ENCODE peak calls at places on chromosomes 5 and 9, in four cellular contexts. O is GM12878, S is HepG2, K is K562. G is an unnamed sample.

GRCh38 chr5:16615737-16616535 is 861 bp downstream of the RETREG1 start:
- DNase-seq in O (no peak), S (no peak), K (no peak), G (no peak)

GRCh38 chr5:6273090-6273735 is 105.1 kb downstream of the MED10 start:
- DNase-seq in O (peak), S (no peak), K (no peak), G (no peak)

GRCh38 chr5:40033009-40033408 is 608.2 kb upstream of the DAB2 start:
- DNase-seq in O (no peak), S (no peak), K (no peak), G (no peak)

GRCh38 chr5:61461412-61461811 is 129.4 kb downstream of the ZSWIM6 start:
- DNase-seq in O (no peak), S (no peak), K (no peak), G (no peak)

GRCh38 chr5:41925555-41925946 is 470 bp downstream of the FBXO4 start:
- DNase-seq in O (no peak), S (peak), K (peak), G (peak)

GRCh38 chr5:132019857-132020555 is 8.5 kb upstream of the ACSL6 start:
- DNase-seq in O (peak), S (no peak), K (no peak), G (no peak)

GRCh38 chr5:69364414-69364813 is 4.9 kb downstream of the AK6 start:
- DNase-seq in O (no peak), S (peak), K (peak), G (peak)

GRCh38 chr5:149561848-149562247 is 10.6 kb upstream of the CSNK1A1 start:
- DNase-seq in O (no peak), S (peak), K (peak), G (no peak)

GRCh38 chr5:96093890-96094381 is 132.3 kb upstream of the ELL2 start:
- DNase-seq in O (no peak), S (peak), K (no peak), G (no peak)

GRCh38 chr5:169080352-169080938 is 220.5 kb downstream of the SLIT3 start:
- DNase-seq in O (no peak), S (no peak), K (no peak), G (no peak)

GRCh38 chr5:38468202-38468656 is 88.2 kb downstream of the LIFR start:
- DNase-seq in O (no peak), S (peak), K (no peak), G (no peak)

GRCh38 chr9:134666801-134667200 is 25.2 kb downstream of the COL5A1 start:
- DNase-seq in O (no peak), S (no peak), K (no peak), G (no peak)

GRCh38 chr9:134670042-134670525 is 28.5 kb downstream of the COL5A1 start:
- DNase-seq in O (no peak), S (no peak), K (no peak), G (no peak)

GRCh38 chr9:134671341-134672113 is 29.9 kb downstream of the COL5A1 start:
- DNase-seq in O (no peak), S (no peak), K (no peak), G (no peak)

GRCh38 chr9:134670851-134671281 is 29.3 kb downstream of the COL5A1 start:
- DNase-seq in O (no peak), S (no peak), K (no peak), G (no peak)

DNA sequence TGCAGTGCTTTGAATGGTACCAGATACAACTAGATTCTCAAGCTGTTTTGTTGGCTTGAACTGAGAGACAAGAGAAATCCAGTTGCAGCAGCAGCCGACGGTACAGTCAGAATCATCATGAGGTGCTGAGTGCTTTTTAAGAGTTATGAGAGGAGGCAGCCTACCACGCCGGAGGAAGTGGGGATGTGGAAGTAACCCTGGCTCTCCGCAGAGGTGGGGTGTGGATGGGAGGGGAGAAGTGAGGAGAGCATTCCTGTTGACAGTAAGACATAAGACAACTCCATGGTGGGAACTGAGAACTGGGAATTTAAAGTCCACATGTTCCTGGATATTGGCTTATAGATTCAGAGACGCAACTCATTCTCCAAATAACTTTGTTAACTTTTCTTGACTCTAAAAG is 28.0 kb downstream of the COL5A1 start:
- DNase-seq in O (no peak), S (no peak), K (no peak), G (no peak)
- TF ChIP-seq TARDBP in O (no peak), S (no peak), K (no peak), G (no peak)

GRCh38 chr5:126234563-126235195 is 188.5 kb upstream of the GRAMD2B start:
- DNase-seq in O (no peak), S (peak), K (peak), G (peak)

GRCh38 chr5:126233256-126233655 is 190.0 kb upstream of the GRAMD2B start:
- DNase-seq in O (no peak), S (no peak), K (no peak), G (no peak)

GRCh38 chr5:126228934-126229333 is 194.3 kb upstream of the GRAMD2B start:
- DNase-seq in O (no peak), S (no peak), K (no peak), G (no peak)
- TF ChIP-seq TARDBP in O (no peak), S (no peak), K (no peak), G (no peak)

GRCh38 chr5:116859666-116860320 is 285.2 kb upstream of the SEMA6A start:
- DNase-seq in O (no peak), S (peak), K (no peak), G (no peak)
- TF ChIP-seq TARDBP in O (no peak), S (no peak), K (no peak), G (no peak)

GRCh38 chr9:118563677-118564076 is 805.6 kb downstream of the BRINP1 start:
- DNase-seq in O (no peak), S (no peak), K (no peak), G (no peak)
- TF ChIP-seq TARDBP in O (no peak), S (no peak), K (no peak), G (no peak)

DNA sequence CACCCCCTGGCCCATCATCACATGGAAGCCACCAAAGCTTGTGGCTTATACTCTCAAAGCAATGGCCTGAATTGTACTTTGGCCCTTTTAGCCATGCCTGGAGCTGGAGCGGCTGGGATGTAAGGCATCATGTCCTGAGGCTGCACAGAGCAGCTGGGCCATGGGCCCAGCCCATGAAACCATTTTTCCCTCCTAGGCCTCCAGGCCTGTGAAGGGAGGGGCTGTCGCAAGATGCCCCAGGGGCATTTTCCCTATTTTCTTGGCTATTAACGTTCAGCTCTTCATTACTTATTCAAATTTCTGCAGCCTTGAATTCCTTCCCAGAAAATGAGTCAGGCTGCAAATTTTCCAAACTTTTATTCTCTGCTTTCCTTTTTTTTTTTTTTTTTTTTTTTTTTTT is 27.7 kb downstream of the FST start:
- DNase-seq in O (no peak), S (no peak), K (no peak), G (no peak)
- TF ChIP-seq TARDBP in O (no peak), S (no peak), K (no peak), G (no peak)

DNA sequence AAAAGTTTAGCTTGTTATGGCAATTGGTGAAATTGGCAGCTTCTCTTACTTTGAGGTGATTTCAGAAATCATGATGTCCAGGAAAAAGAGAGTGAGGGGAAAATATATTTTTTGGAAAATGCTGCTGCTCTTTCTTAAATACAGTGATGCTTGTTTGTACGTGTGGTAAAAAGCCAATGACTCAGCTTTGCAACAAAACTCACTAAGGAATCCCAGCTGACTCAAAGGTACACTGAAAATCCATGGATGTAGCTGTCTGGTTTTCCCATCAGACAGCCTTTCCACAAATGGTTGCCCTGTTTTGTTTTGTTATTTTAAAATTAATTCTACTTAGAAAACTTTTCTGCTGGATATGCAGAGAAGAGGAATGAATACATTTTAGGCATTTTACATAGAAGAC is 306.3 kb upstream of the PAPPA start:
- DNase-seq in O (no peak), S (no peak), K (no peak), G (no peak)
- TF ChIP-seq TARDBP in O (no peak), S (no peak), K (no peak), G (no peak)

GRCh38 chr5:10762178-10762775 is 1.2 kb upstream of the DAP start:
- DNase-seq in O (no peak), S (no peak), K (peak), G (no peak)
- TF ChIP-seq TARDBP in O (no peak), S (no peak), K (no peak), G (no peak)

GRCh38 chr9:129027224-129027684 is 877 bp downstream of the SH3GLB2 start:
- DNase-seq in O (no peak), S (no peak), K (peak), G (no peak)
- TF ChIP-seq TARDBP in O (no peak), S (no peak), K (no peak), G (no peak)